ENCODE peak calls at places on chromosome 2, in four cellular contexts. H, C, I and K are unnamed samples.

GRCh38 chr2:32825291-32825712 is 121.5 kb upstream of the LTBP1 start:
- DNase-seq in H (no peak), C (no peak), I (peak), K (no peak)

GRCh38 chr2:16525265-16525887 is 140.3 kb downstream of the CYRIA start:
- DNase-seq in H (no peak), C (no peak), I (no peak), K (no peak)

GRCh38 chr2:18336975-18337374 is 223.5 kb downstream of the RDH14 start:
- DNase-seq in H (no peak), C (no peak), I (no peak), K (no peak)

GRCh38 chr2:40723194-40723593 is 271.3 kb upstream of the SLC8A1 start:
- DNase-seq in H (no peak), C (no peak), I (no peak), K (no peak)

GRCh38 chr2:12613137-12613912 is 103.4 kb upstream of the TRIB2 start:
- DNase-seq in H (no peak), C (no peak), I (no peak), K (no peak)

GRCh38 chr2:109185801-109186570 is 57.0 kb downstream of the SH3RF3 start:
- DNase-seq in H (peak), C (no peak), I (no peak), K (peak)

GRCh38 chr2:176734868-176735267 is 465.6 kb downstream of the MTX2 start:
- DNase-seq in H (no peak), C (no peak), I (no peak), K (no peak)

GRCh38 chr2:83991992-83992391 is 467.1 kb downstream of the SUCLG1 start:
- DNase-seq in H (no peak), C (no peak), I (no peak), K (no peak)

GRCh38 chr2:64876137-64876647 is 113.0 kb upstream of the SLC1A4 start:
- DNase-seq in H (no peak), C (no peak), I (peak), K (peak)

GRCh38 chr2:11582526-11583202 is 48.8 kb downstream of the GREB1 start:
- DNase-seq in H (no peak), C (no peak), I (peak), K (no peak)

GRCh38 chr2:33644215-33644614 is 45.1 kb upstream of the FAM98A start:
- DNase-seq in H (no peak), C (no peak), I (no peak), K (no peak)

GRCh38 chr2:23412556-23413155 is 27.7 kb downstream of the KLHL29 start:
- DNase-seq in H (no peak), C (no peak), I (no peak), K (peak)

GRCh38 chr2:205695460-205695979 is 13.2 kb downstream of the NRP2 start:
- DNase-seq in H (no peak), C (peak), I (no peak), K (no peak)

GRCh38 chr2:190408538-190409271 is 550 bp downstream of the MFSD6 start:
- DNase-seq in H (no peak), C (no peak), I (peak), K (no peak)

GRCh38 chr2:184169366-184169765 is 429.0 kb upstream of the ZNF804A start:
- DNase-seq in H (no peak), C (no peak), I (no peak), K (no peak)

GRCh38 chr2:39115556-39115955 is 5.3 kb downstream of the SOS1 start:
- DNase-seq in H (no peak), C (no peak), I (no peak), K (no peak)

GRCh38 chr2:8408560-8409460 is 273.0 kb upstream of the ID2 start:
- DNase-seq in H (no peak), C (no peak), I (no peak), K (no peak)

GRCh38 chr2:169221745-169222369 is 140.5 kb downstream of the LRP2 start:
- DNase-seq in H (no peak), C (no peak), I (peak), K (no peak)

GRCh38 chr2:73939419-73939818 is 12.7 kb downstream of the DGUOK start:
- DNase-seq in H (no peak), C (no peak), I (no peak), K (no peak)

GRCh38 chr2:20722592-20722991 is 55.6 kb downstream of the GDF7 start:
- DNase-seq in H (no peak), C (no peak), I (no peak), K (no peak)

GRCh38 chr2:120983344-120983743 is 247.7 kb downstream of the GLI2 start:
- DNase-seq in H (no peak), C (peak), I (no peak), K (no peak)

GRCh38 chr2:225120175-225120574 is 77.9 kb upstream of the DOCK10 start:
- DNase-seq in H (no peak), C (no peak), I (no peak), K (no peak)

GRCh38 chr2:134320930-134321329 is 67.1 kb downstream of the MGAT5 start:
- DNase-seq in H (no peak), C (no peak), I (no peak), K (no peak)

GRCh38 chr2:239259603-239260298 is 141.1 kb downstream of the HDAC4 start:
- DNase-seq in H (no peak), C (no peak), I (no peak), K (peak)

GRCh38 chr2:172081248-172082022 is 3.9 kb upstream of the DLX1 start:
- DNase-seq in H (no peak), C (no peak), I (no peak), K (no peak)

GRCh38 chr2:42053791-42054656 is 6.2 kb downstream of the PKDCC start:
- DNase-seq in H (no peak), C (no peak), I (peak), K (peak)

GRCh38 chr2:74096061-74096460 is 51.7 kb downstream of the BOLA3 start:
- DNase-seq in H (no peak), C (no peak), I (no peak), K (no peak)

GRCh38 chr2:98608962-98609604 is 694 bp downstream of the UNC50 start:
- DNase-seq in H (no peak), C (no peak), I (peak), K (no peak)